ENCODE peak calls at places on chromosomes 1 and 21, in seven cellular contexts. Q, M, D, T, I, L and K are unnamed samples.

GRCh38 chr1:110341872-110342331 is 2.7 kb downstream of the RBM15 start:
- DNase-seq in Q (no peak), M (no peak), D (no peak), T (no peak), I (no peak), L (no peak), K (peak; percentile 19)

GRCh38 chr1:63739452-63739851 is 34.4 kb upstream of the ROR1 start:
- DNase-seq in Q (no peak), M (no peak), D (no peak), T (no peak), I (no peak), L (no peak), K (peak; percentile 48)

GRCh38 chr1:168225476-168226190 is at the start of gene SFT2D2:
- DNase-seq in Q (peak; percentile 81), M (peak; percentile 35), D (peak; percentile 71), T (peak; percentile 90), I (peak; percentile 67), L (peak; percentile 75), K (peak; percentile 57)

GRCh38 chr1:1906185-1907097 is 8.6 kb upstream of the CALML6 start:
- DNase-seq in Q (peak; percentile 84), M (peak; percentile 29), D (peak; percentile 78), T (peak; percentile 76), I (peak; percentile 47), L (peak; percentile 83), K (peak; percentile 89)

GRCh38 chr1:208025036-208025435 is 114.1 kb upstream of the CD34 start:
- DNase-seq in Q (no peak), M (no peak), D (peak; percentile 41), T (no peak), I (no peak), L (no peak), K (no peak)

GRCh38 chr1:212950243-212951057 is at the start of gene VASH2:
- DNase-seq in Q (peak; percentile 93), M (no peak), D (peak; percentile 58), T (peak; percentile 90), I (peak; percentile 22), L (peak; percentile 89), K (peak; percentile 89)

GRCh38 chr21:30478015-30478414 is 2.2 kb downstream of the KRTAP19-1 start:
- DNase-seq in Q (no peak), M (no peak), D (no peak), T (no peak), I (no peak), L (no peak), K (no peak)

GRCh38 chr1:50279622-50280320 is 143.5 kb downstream of the DMRTA2 start:
- DNase-seq in Q (no peak), M (no peak), D (no peak), T (no peak), I (no peak), L (no peak), K (peak; percentile 66)

GRCh38 chr1:25737151-25737550 is 62.8 kb upstream of the SELENON start:
- DNase-seq in Q (no peak), M (no peak), D (no peak), T (no peak), I (no peak), L (no peak), K (no peak)

GRCh38 chr21:33229776-33230517 is at the start of gene IFNAR2:
- DNase-seq in Q (peak; percentile 54), M (peak; percentile 24), D (peak; percentile 39), T (peak; percentile 94), I (peak; percentile 70), L (peak; percentile 73), K (peak; percentile 79)